ENCODE peak calls at places on chromosomes 7 and 10, in four cellular contexts. One of them, this sample, is unnamed.
A peak's percentile ranks its signal among the peaks of the same experiment; 100 is the strongest.

GRCh38 chr10:5900247-5900646 is 10.2 kb downstream of the FBH1 start:
- DNase-seq in K562: no peak
- DNase-seq in HL-60: no peak
- DNase-seq in GM12878: no peak
- DNase-seq in this sample: no peak

GRCh38 chr7:65441010-65441409 is 67.4 kb downstream of the ZNF92 start:
- DNase-seq in K562: no peak
- DNase-seq in HL-60: no peak
- DNase-seq in GM12878: no peak
- DNase-seq in this sample: no peak

GRCh38 chr7:100763556-100764140 is 30.3 kb downstream of the ZAN start:
- DNase-seq in K562: no peak
- DNase-seq in HL-60: no peak
- DNase-seq in GM12878: no peak
- DNase-seq in this sample: no peak

GRCh38 chr7:96303105-96303685 is 18.7 kb downstream of the SLC25A13 start:
- DNase-seq in K562: peak; percentile 70
- DNase-seq in HL-60: no peak
- DNase-seq in GM12878: no peak
- DNase-seq in this sample: no peak

GRCh38 chr10:125160856-125161569 is 650 bp upstream of the CTBP2 start:
- DNase-seq in K562: peak; percentile 89
- DNase-seq in HL-60: peak; percentile 80
- DNase-seq in GM12878: no peak
- DNase-seq in this sample: no peak

GRCh38 chr10:95430231-95430951 is 130.8 kb downstream of the SORBS1 start:
- DNase-seq in K562: peak; percentile 71
- DNase-seq in HL-60: peak; percentile 31
- DNase-seq in GM12878: peak; percentile 30
- DNase-seq in this sample: peak; percentile 59

GRCh38 chr7:116526897-116527296 is 2.1 kb downstream of the CAV1 start:
- DNase-seq in K562: no peak
- DNase-seq in HL-60: no peak
- DNase-seq in GM12878: no peak
- DNase-seq in this sample: no peak

GRCh38 chr7:105202561-105203130 is 186.1 kb downstream of the SRPK2 start:
- DNase-seq in K562: no peak
- DNase-seq in HL-60: no peak
- DNase-seq in GM12878: no peak
- DNase-seq in this sample: no peak

GRCh38 chr10:56547163-56547562 is 186.1 kb upstream of the ZWINT start:
- DNase-seq in K562: no peak
- DNase-seq in HL-60: no peak
- DNase-seq in GM12878: no peak
- DNase-seq in this sample: no peak

GRCh38 chr7:47952224-47952623 is 4.0 kb upstream of the PKD1L1 start:
- DNase-seq in K562: no peak
- DNase-seq in HL-60: no peak
- DNase-seq in GM12878: no peak
- DNase-seq in this sample: no peak

GRCh38 chr7:139619367-139619657 is 95.8 kb downstream of the CLEC2L start:
- DNase-seq in K562: no peak
- DNase-seq in HL-60: no peak
- DNase-seq in GM12878: no peak
- DNase-seq in this sample: no peak

GRCh38 chr7:156160811-156161210 is 348.5 kb upstream of the SHH start:
- DNase-seq in K562: peak; percentile 20
- DNase-seq in HL-60: no peak
- DNase-seq in GM12878: no peak
- DNase-seq in this sample: no peak

GRCh38 chr7:23385120-23385519 is 85.2 kb downstream of the IGF2BP3 start:
- DNase-seq in K562: no peak
- DNase-seq in HL-60: no peak
- DNase-seq in GM12878: no peak
- DNase-seq in this sample: no peak

GRCh38 chr10:48418189-48418588 is 111.7 kb downstream of the MAPK8 start:
- DNase-seq in K562: no peak
- DNase-seq in HL-60: no peak
- DNase-seq in GM12878: no peak
- DNase-seq in this sample: no peak

GRCh38 chr10:24238527-24239247 is 29.7 kb downstream of the KIAA1217 start:
- DNase-seq in K562: no peak
- DNase-seq in HL-60: no peak
- DNase-seq in GM12878: no peak
- DNase-seq in this sample: no peak

GRCh38 chr7:45718464-45719330 is 144.5 kb downstream of the ADCY1 start:
- DNase-seq in K562: no peak
- DNase-seq in HL-60: no peak
- DNase-seq in GM12878: no peak
- DNase-seq in this sample: no peak

GRCh38 chr10:132618158-132618924 is 80.8 kb downstream of the INPP5A start:
- DNase-seq in K562: no peak
- DNase-seq in HL-60: no peak
- DNase-seq in GM12878: no peak
- DNase-seq in this sample: no peak

GRCh38 chr7:3107889-3108570 is 64.4 kb upstream of the CARD11 start:
- DNase-seq in K562: no peak
- DNase-seq in HL-60: no peak
- DNase-seq in GM12878: no peak
- DNase-seq in this sample: no peak

GRCh38 chr7:2157473-2158279 is 75.1 kb downstream of the MAD1L1 start:
- DNase-seq in K562: no peak
- DNase-seq in HL-60: no peak
- DNase-seq in GM12878: no peak
- DNase-seq in this sample: no peak

GRCh38 chr10:3906511-3907111 is 121.6 kb upstream of the KLF6 start:
- DNase-seq in K562: no peak
- DNase-seq in HL-60: no peak
- DNase-seq in GM12878: no peak
- DNase-seq in this sample: no peak

GRCh38 chr10:3901370-3901769 is 116.4 kb upstream of the KLF6 start:
- DNase-seq in K562: no peak
- DNase-seq in HL-60: no peak
- DNase-seq in GM12878: no peak
- DNase-seq in this sample: no peak

GRCh38 chr10:3902054-3902808 is 117.2 kb upstream of the KLF6 start:
- DNase-seq in K562: no peak
- DNase-seq in HL-60: no peak
- DNase-seq in GM12878: peak; percentile 93
- DNase-seq in this sample: peak; percentile 24

GRCh38 chr10:3904419-3904975 is 119.5 kb upstream of the KLF6 start:
- DNase-seq in K562: no peak
- DNase-seq in HL-60: no peak
- DNase-seq in GM12878: no peak
- DNase-seq in this sample: no peak

GRCh38 chr10:3902809-3903410 is 117.9 kb upstream of the KLF6 start:
- DNase-seq in K562: no peak
- DNase-seq in HL-60: no peak
- DNase-seq in GM12878: no peak
- DNase-seq in this sample: no peak
- TF ChIP-seq POLR2AphosphoS5 in K562: no peak
- TF ChIP-seq POLR2AphosphoS5 in HL-60: no peak
- TF ChIP-seq POLR2AphosphoS5 in GM12878: no peak
- TF ChIP-seq POLR2AphosphoS5 in this sample: no peak

GRCh38 chr10:44467900-44468299 is 83.0 kb upstream of the CXCL12 start:
- DNase-seq in K562: no peak
- DNase-seq in HL-60: no peak
- DNase-seq in GM12878: no peak
- DNase-seq in this sample: no peak
- TF ChIP-seq SPI1 in K562: no peak
- TF ChIP-seq SPI1 in HL-60: no peak
- TF ChIP-seq SPI1 in GM12878: no peak
- TF ChIP-seq SPI1 in this sample: no peak

GRCh38 chr10:110525349-110526260 is 27.9 kb downstream of the DUSP5 start:
- DNase-seq in K562: no peak
- DNase-seq in HL-60: no peak
- DNase-seq in GM12878: no peak
- DNase-seq in this sample: no peak

GRCh38 chr10:110530131-110530831 is 32.6 kb downstream of the DUSP5 start:
- DNase-seq in K562: no peak
- DNase-seq in HL-60: no peak
- DNase-seq in GM12878: no peak
- DNase-seq in this sample: no peak

GRCh38 chr10:110529596-110530011 is 31.9 kb downstream of the DUSP5 start:
- DNase-seq in K562: no peak
- DNase-seq in HL-60: no peak
- DNase-seq in GM12878: peak; percentile 68
- DNase-seq in this sample: no peak

GRCh38 chr10:110528224-110528997 is 30.7 kb downstream of the DUSP5 start:
- DNase-seq in K562: no peak
- DNase-seq in HL-60: no peak
- DNase-seq in GM12878: no peak
- DNase-seq in this sample: no peak

DNA sequence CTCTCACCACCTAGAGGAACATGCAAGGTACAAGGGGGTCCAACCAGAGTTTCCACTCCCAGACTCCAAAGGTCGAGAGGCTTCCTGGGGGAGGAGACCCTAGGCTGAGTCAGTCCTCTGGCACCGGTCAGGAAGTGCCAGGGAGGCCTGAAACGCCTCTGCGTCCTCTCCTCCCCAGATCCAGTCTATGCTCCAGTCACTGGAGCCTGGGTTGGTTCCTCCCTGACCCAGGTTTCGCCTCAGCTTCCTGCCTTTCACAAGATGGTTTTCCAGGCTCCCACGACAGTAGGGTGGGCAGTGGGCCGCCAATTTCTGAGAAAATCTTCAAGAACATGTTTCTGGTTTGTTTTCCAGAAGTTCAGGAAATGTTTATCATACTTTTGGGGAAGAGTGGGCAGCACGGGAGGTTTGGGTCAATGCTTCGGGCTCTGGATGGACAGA is 30.0 kb downstream of the DUSP5 start:
- DNase-seq in K562: no peak
- DNase-seq in HL-60: no peak
- DNase-seq in GM12878: no peak
- DNase-seq in this sample: no peak
- TF ChIP-seq POLR2AphosphoS5 in K562: no peak
- TF ChIP-seq POLR2AphosphoS5 in HL-60: no peak
- TF ChIP-seq POLR2AphosphoS5 in GM12878: no peak
- TF ChIP-seq POLR2AphosphoS5 in this sample: no peak

DNA sequence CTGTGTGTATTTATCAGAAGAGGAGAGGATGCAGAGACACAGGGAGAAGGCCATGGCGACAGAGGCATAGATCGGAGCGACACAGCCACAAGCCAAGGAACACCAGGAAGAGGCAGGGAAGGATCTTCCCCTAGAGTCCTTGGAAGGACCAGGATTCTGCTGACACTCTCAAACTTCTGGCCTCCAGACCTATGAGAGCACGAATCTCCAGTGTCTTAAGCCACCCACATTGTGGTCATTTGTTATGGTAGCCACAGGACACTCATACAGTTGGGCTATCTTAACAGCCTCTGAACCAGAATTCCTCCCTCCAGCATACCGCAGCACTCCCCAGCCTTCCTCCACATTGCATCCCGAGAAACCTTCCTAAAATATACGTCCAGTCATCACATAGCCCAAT is 367.0 kb upstream of the MGMT start:
- DNase-seq in K562: no peak
- DNase-seq in HL-60: no peak
- DNase-seq in GM12878: no peak
- DNase-seq in this sample: no peak
- TF ChIP-seq SPI1 in K562: no peak
- TF ChIP-seq SPI1 in HL-60: no peak
- TF ChIP-seq SPI1 in GM12878: no peak
- TF ChIP-seq SPI1 in this sample: no peak

GRCh38 chr10:67705921-67706320 is 9.9 kb upstream of the CTNNA3 start:
- DNase-seq in K562: no peak
- DNase-seq in HL-60: no peak
- DNase-seq in GM12878: no peak
- DNase-seq in this sample: no peak
- TF ChIP-seq POLR2AphosphoS5 in K562: no peak
- TF ChIP-seq POLR2AphosphoS5 in HL-60: no peak
- TF ChIP-seq POLR2AphosphoS5 in GM12878: no peak
- TF ChIP-seq POLR2AphosphoS5 in this sample: no peak

This sample was measured in GM12891.